ENCODE peak calls at places on chromosomes 11 and 22, in four cellular contexts. One of them, this sample, is unnamed. For H3K36me3, the result is how much of the 10 kb centered on the place peaks cover.

GRCh38 chr11:63666874-63667273 is 4.3 kb downstream of the ATL3 start:
- DNase-seq in mucosa of descending colon: no peak
- DNase-seq in CD8-positive, alpha-beta T cell: no peak
- DNase-seq in ovary: no peak
- DNase-seq in this sample: no peak

GRCh38 chr11:72869845-72870244 is 55.6 kb downstream of the ATG16L2 start:
- DNase-seq in ovary: no peak
- DNase-seq in mucosa of descending colon: no peak
- DNase-seq in CD8-positive, alpha-beta T cell: no peak
- DNase-seq in this sample: no peak

GRCh38 chr11:60973699-60974098 is 2.2 kb downstream of the CD6 start:
- DNase-seq in ovary: no peak
- DNase-seq in mucosa of descending colon: no peak
- DNase-seq in CD8-positive, alpha-beta T cell: no peak
- DNase-seq in this sample: no peak

GRCh38 chr22:18110194-18110943 is at the start of gene TUBA8:
- DNase-seq in mucosa of descending colon: peak
- DNase-seq in ovary: peak
- DNase-seq in CD8-positive, alpha-beta T cell: no peak
- DNase-seq in this sample: no peak

GRCh38 chr11:35105319-35106063 is 33.5 kb upstream of the CD44 start:
- DNase-seq in mucosa of descending colon: no peak
- DNase-seq in ovary: no peak
- DNase-seq in CD8-positive, alpha-beta T cell: no peak
- DNase-seq in this sample: no peak

GRCh38 chr11:128695539-128696221 is 1.8 kb downstream of the FLI1 start:
- DNase-seq in mucosa of descending colon: no peak
- DNase-seq in ovary: no peak
- DNase-seq in CD8-positive, alpha-beta T cell: peak
- DNase-seq in this sample: peak

GRCh38 chr11:117807482-117808272 is 10.7 kb upstream of the DSCAML1 start:
- DNase-seq in CD8-positive, alpha-beta T cell: peak
- DNase-seq in mucosa of descending colon: peak
- DNase-seq in ovary: peak
- DNase-seq in this sample: peak

GRCh38 chr11:72582206-72583176 is 91.7 kb downstream of the PDE2A start:
- DNase-seq in CD8-positive, alpha-beta T cell: no peak
- DNase-seq in ovary: peak
- DNase-seq in mucosa of descending colon: no peak
- DNase-seq in this sample: peak

GRCh38 chr11:120182790-120183491 is 27.9 kb upstream of the OAF start:
- DNase-seq in mucosa of descending colon: peak
- DNase-seq in ovary: peak
- DNase-seq in CD8-positive, alpha-beta T cell: no peak
- DNase-seq in this sample: no peak

GRCh38 chr11:123308077-123308476 is 113.0 kb upstream of the CLMP start:
- DNase-seq in mucosa of descending colon: no peak
- DNase-seq in CD8-positive, alpha-beta T cell: no peak
- DNase-seq in ovary: no peak
- DNase-seq in this sample: no peak

GRCh38 chr11:36385121-36385530 is 89.0 kb downstream of the PRR5L start:
- DNase-seq in CD8-positive, alpha-beta T cell: peak
- DNase-seq in ovary: no peak
- DNase-seq in mucosa of descending colon: no peak
- DNase-seq in this sample: no peak

GRCh38 chr22:39486951-39487825 is 14.9 kb upstream of the MIEF1 start:
- DNase-seq in mucosa of descending colon: no peak
- DNase-seq in ovary: no peak
- DNase-seq in CD8-positive, alpha-beta T cell: peak
- DNase-seq in this sample: no peak

GRCh38 chr11:22343411-22344032 is 5.3 kb downstream of the SLC17A6 start:
- DNase-seq in ovary: no peak
- DNase-seq in CD8-positive, alpha-beta T cell: no peak
- DNase-seq in mucosa of descending colon: no peak
- DNase-seq in this sample: no peak

GRCh38 chr22:36330655-36331305 is 57.0 kb downstream of the MYH9 start:
- DNase-seq in CD8-positive, alpha-beta T cell: peak
- DNase-seq in ovary: no peak
- DNase-seq in mucosa of descending colon: no peak
- DNase-seq in this sample: no peak
- H3K4me3 ChIP-seq in CD8-positive, alpha-beta T cell: peak
- H3K4me3 ChIP-seq in ovary: no peak
- H3K4me3 ChIP-seq in mucosa of descending colon: no peak
- H3K4me3 ChIP-seq in this sample: peak

GRCh38 chr22:24975813-24976341 is 23.4 kb downstream of the KIAA1671 start:
- DNase-seq in CD8-positive, alpha-beta T cell: no peak
- DNase-seq in mucosa of descending colon: no peak
- DNase-seq in ovary: peak
- DNase-seq in this sample: no peak

GRCh38 chr22:24973867-24974266 is 21.4 kb downstream of the KIAA1671 start:
- DNase-seq in mucosa of descending colon: peak
- DNase-seq in ovary: no peak
- DNase-seq in CD8-positive, alpha-beta T cell: no peak
- DNase-seq in this sample: no peak

GRCh38 chr22:24969588-24970301 is 17.2 kb downstream of the KIAA1671 start:
- DNase-seq in ovary: no peak
- DNase-seq in mucosa of descending colon: no peak
- DNase-seq in CD8-positive, alpha-beta T cell: no peak
- DNase-seq in this sample: no peak

GRCh38 chr22:24975125-24975640 is 22.7 kb downstream of the KIAA1671 start:
- DNase-seq in mucosa of descending colon: no peak
- DNase-seq in ovary: no peak
- DNase-seq in CD8-positive, alpha-beta T cell: no peak
- DNase-seq in this sample: no peak

GRCh38 chr22:24972369-24972768 is 19.9 kb downstream of the KIAA1671 start:
- DNase-seq in CD8-positive, alpha-beta T cell: no peak
- DNase-seq in ovary: no peak
- DNase-seq in mucosa of descending colon: no peak
- DNase-seq in this sample: no peak
- TF ChIP-seq CTCF in CD8-positive, alpha-beta T cell: no peak
- TF ChIP-seq CTCF in ovary: no peak
- TF ChIP-seq CTCF in mucosa of descending colon: no peak
- TF ChIP-seq CTCF in this sample: no peak

DNA sequence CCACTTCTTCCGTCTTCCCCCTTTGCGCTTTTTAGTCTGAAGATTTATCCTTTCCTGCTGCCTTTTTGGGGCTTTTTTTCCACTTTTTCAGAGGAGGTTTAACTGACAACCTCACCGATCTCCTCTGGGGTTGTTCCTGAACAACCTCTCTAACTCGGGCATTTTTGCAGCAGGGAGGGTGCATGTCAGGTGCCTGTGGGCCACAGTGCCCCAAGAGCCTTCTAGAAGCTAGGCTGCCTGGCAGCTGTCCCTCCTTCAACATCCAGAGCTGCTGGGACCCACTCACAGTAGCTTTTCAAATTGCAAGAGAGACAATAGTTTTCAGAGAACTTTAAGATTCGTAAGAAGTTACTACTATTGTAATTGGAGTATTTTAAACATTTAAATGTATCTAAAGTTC is 1112.4 kb upstream of the CNTN5 start:
- DNase-seq in ovary: no peak
- DNase-seq in mucosa of descending colon: no peak
- DNase-seq in CD8-positive, alpha-beta T cell: no peak
- DNase-seq in this sample: no peak
- H3K36me3 ChIP-seq in ovary: under half
- H3K36me3 ChIP-seq in mucosa of descending colon: under half
- H3K36me3 ChIP-seq in CD8-positive, alpha-beta T cell: under half
- H3K36me3 ChIP-seq in this sample: under half

GRCh38 chr11:907668-908067 is 2.9 kb downstream of the CHID1 start:
- DNase-seq in CD8-positive, alpha-beta T cell: no peak
- DNase-seq in ovary: no peak
- DNase-seq in mucosa of descending colon: no peak
- DNase-seq in this sample: no peak

GRCh38 chr11:908273-908672 is 2.3 kb downstream of the CHID1 start:
- DNase-seq in CD8-positive, alpha-beta T cell: no peak
- DNase-seq in ovary: no peak
- DNase-seq in mucosa of descending colon: no peak
- DNase-seq in this sample: no peak

GRCh38 chr11:910044-910588 is 494 bp downstream of the CHID1 start:
- DNase-seq in mucosa of descending colon: no peak
- DNase-seq in ovary: no peak
- DNase-seq in CD8-positive, alpha-beta T cell: peak
- DNase-seq in this sample: no peak

GRCh38 chr11:910589-911030 is at the start of gene CHID1:
- DNase-seq in ovary: peak
- DNase-seq in mucosa of descending colon: peak
- DNase-seq in CD8-positive, alpha-beta T cell: peak
- DNase-seq in this sample: peak

GRCh38 chr11:909406-909805 is 1.2 kb downstream of the CHID1 start:
- DNase-seq in mucosa of descending colon: no peak
- DNase-seq in ovary: no peak
- DNase-seq in CD8-positive, alpha-beta T cell: no peak
- DNase-seq in this sample: no peak
- H3K4me3 ChIP-seq in mucosa of descending colon: no peak
- H3K4me3 ChIP-seq in ovary: no peak
- H3K4me3 ChIP-seq in CD8-positive, alpha-beta T cell: no peak
- H3K4me3 ChIP-seq in this sample: peak

DNA sequence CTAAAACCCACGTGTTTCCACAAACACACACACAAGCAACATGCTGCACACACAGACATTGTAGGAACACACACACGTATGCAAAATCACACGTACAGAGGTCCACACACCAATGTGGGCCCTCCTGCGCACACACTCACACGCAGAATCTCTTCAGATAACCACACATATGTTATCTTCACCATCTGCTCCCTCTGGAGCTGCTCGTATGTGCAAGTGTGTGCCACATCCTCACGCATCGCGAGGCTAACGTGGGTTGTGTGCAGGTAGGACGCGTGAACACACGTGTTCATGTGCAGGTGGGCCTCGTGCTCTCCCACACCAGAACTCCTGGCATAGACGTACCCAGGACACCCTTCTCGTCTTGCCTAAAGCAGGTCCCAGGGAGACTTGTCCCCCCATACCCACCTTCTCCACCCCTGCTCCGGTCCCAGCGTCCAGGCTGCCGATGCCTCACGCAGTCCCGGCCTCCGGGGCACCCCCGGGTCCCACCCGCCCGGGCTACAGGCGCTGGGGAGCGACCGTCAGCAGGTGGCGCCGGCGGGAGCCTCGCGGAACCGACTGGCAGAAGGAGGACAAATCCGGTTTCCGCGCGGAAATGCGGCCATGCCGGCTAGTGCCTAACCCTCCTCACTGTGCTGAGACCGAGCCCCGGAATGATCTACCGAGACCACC is 10.3 kb upstream of the IGSF9B start:
- DNase-seq in mucosa of descending colon: peak
- DNase-seq in CD8-positive, alpha-beta T cell: peak
- DNase-seq in ovary: peak
- DNase-seq in this sample: no peak
- TF ChIP-seq CTCF in mucosa of descending colon: no peak
- TF ChIP-seq CTCF in CD8-positive, alpha-beta T cell: peak
- TF ChIP-seq CTCF in ovary: no peak
- TF ChIP-seq CTCF in this sample: peak

GRCh38 chr22:31839986-31840385 is 86.2 kb downstream of the DEPDC5 start:
- DNase-seq in mucosa of descending colon: no peak
- DNase-seq in CD8-positive, alpha-beta T cell: no peak
- DNase-seq in ovary: no peak
- DNase-seq in this sample: no peak

GRCh38 chr22:31840581-31840980 is 86.8 kb downstream of the DEPDC5 start:
- DNase-seq in CD8-positive, alpha-beta T cell: no peak
- DNase-seq in mucosa of descending colon: no peak
- DNase-seq in ovary: no peak
- DNase-seq in this sample: no peak

GRCh38 chr22:31838917-31839316 is 85.1 kb downstream of the DEPDC5 start:
- DNase-seq in ovary: no peak
- DNase-seq in mucosa of descending colon: no peak
- DNase-seq in CD8-positive, alpha-beta T cell: no peak
- DNase-seq in this sample: no peak

GRCh38 chr22:31843526-31843925 is 89.7 kb downstream of the DEPDC5 start:
- DNase-seq in mucosa of descending colon: no peak
- DNase-seq in ovary: no peak
- DNase-seq in CD8-positive, alpha-beta T cell: no peak
- DNase-seq in this sample: no peak

DNA sequence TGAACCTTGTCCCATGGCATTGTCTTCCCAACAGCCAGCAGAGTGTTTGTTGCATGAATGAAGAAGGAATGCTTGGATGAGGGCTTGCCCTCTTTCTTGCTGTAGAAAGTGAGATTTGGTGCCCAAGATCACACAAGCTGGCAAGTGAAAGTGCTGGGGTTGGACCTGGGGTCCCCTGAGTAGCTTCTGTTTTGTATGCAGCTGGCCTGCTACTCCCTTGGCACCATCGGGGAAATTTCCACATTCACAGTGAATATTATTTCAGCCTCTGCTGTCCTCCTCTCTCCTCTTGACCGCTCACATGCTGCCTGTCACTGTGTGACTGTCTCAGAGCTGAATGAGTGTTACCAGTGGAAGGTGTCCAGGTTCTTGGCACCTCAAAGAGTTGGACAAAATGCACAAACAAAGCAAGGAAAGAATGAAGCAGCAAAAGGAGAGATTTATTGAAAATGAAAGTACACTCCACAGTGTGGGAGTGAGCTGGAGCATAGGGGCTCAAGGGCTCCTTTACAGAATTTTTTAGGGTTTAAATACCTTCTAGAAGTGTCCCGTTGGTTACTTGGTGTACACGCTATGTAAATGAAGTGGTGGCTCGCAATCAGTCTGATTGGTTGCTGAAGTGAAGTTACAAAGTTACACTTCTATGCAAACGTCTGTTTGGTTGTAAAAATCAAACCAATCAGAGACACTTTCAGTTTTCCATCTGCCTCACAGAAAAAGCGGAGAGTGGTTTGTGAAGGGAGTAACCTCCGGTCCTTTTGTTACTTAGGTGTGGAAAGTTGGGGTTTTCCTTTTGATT is 87.4 kb downstream of the DEPDC5 start:
- DNase-seq in ovary: no peak
- DNase-seq in CD8-positive, alpha-beta T cell: no peak
- DNase-seq in mucosa of descending colon: no peak
- DNase-seq in this sample: no peak
- H3K36me3 ChIP-seq in ovary: under half
- H3K36me3 ChIP-seq in CD8-positive, alpha-beta T cell: under half
- H3K36me3 ChIP-seq in mucosa of descending colon: under half
- H3K36me3 ChIP-seq in this sample: half or more